ENCODE peak calls at places on chromosomes 16 and 17, in eight cellular contexts. One of them, this sample, is unnamed.

GRCh38 chr16:88529596-88529995 is 40.6 kb upstream of the ZC3H18 start:
- DNase-seq in sigmoid colon: no peak
- DNase-seq in Panc1: no peak
- DNase-seq in HL-60: no peak
- DNase-seq in endothelial cell of umbilical vein: no peak
- DNase-seq in suprapubic skin: no peak
- DNase-seq in stomach: no peak
- DNase-seq in H1: no peak
- DNase-seq in this sample: no peak

GRCh38 chr17:55852734-55853133 is 101.9 kb downstream of the PCTP start:
- DNase-seq in sigmoid colon: no peak
- DNase-seq in Panc1: no peak
- DNase-seq in HL-60: no peak
- DNase-seq in endothelial cell of umbilical vein: no peak
- DNase-seq in suprapubic skin: no peak
- DNase-seq in stomach: no peak
- DNase-seq in H1: no peak
- DNase-seq in this sample: no peak

GRCh38 chr16:49523435-49524159 is 150.0 kb downstream of the C16orf78 start:
- DNase-seq in sigmoid colon: no peak
- DNase-seq in Panc1: no peak
- DNase-seq in HL-60: no peak
- DNase-seq in endothelial cell of umbilical vein: no peak
- DNase-seq in suprapubic skin: no peak
- DNase-seq in stomach: no peak
- DNase-seq in H1: no peak
- DNase-seq in this sample: no peak

GRCh38 chr16:69393898-69394849 is 8.4 kb upstream of the TERF2 start:
- DNase-seq in sigmoid colon: no peak
- DNase-seq in Panc1: no peak
- DNase-seq in HL-60: no peak
- DNase-seq in endothelial cell of umbilical vein: no peak
- DNase-seq in suprapubic skin: no peak
- DNase-seq in stomach: no peak
- DNase-seq in H1: no peak
- DNase-seq in this sample: no peak

GRCh38 chr17:57530026-57530425 is 215.1 kb downstream of the CCDC182 start:
- DNase-seq in sigmoid colon: no peak
- DNase-seq in Panc1: no peak
- DNase-seq in HL-60: no peak
- DNase-seq in endothelial cell of umbilical vein: no peak
- DNase-seq in suprapubic skin: no peak
- DNase-seq in stomach: no peak
- DNase-seq in H1: no peak
- DNase-seq in this sample: no peak

GRCh38 chr16:16092925-16093624 is 130.2 kb downstream of the ABCC6 start:
- DNase-seq in sigmoid colon: no peak
- DNase-seq in Panc1: no peak
- DNase-seq in HL-60: no peak
- DNase-seq in endothelial cell of umbilical vein: no peak
- DNase-seq in suprapubic skin: no peak
- DNase-seq in stomach: peak; percentile 35
- DNase-seq in H1: no peak
- DNase-seq in this sample: no peak

GRCh38 chr17:50835563-50836231 is at the start of gene WFIKKN2:
- DNase-seq in sigmoid colon: peak; percentile 62
- DNase-seq in Panc1: no peak
- DNase-seq in HL-60: no peak
- DNase-seq in endothelial cell of umbilical vein: no peak
- DNase-seq in suprapubic skin: peak; percentile 69
- DNase-seq in stomach: no peak
- DNase-seq in H1: no peak
- DNase-seq in this sample: no peak

GRCh38 chr16:53576904-53577303 is 73.9 kb upstream of the AKTIP start:
- DNase-seq in sigmoid colon: no peak
- DNase-seq in Panc1: no peak
- DNase-seq in HL-60: no peak
- DNase-seq in endothelial cell of umbilical vein: no peak
- DNase-seq in suprapubic skin: no peak
- DNase-seq in stomach: no peak
- DNase-seq in H1: no peak
- DNase-seq in this sample: no peak

GRCh38 chr16:57825298-57826039 is 23.2 kb upstream of the KIFC3 start:
- DNase-seq in sigmoid colon: no peak
- DNase-seq in Panc1: no peak
- DNase-seq in HL-60: no peak
- DNase-seq in endothelial cell of umbilical vein: no peak
- DNase-seq in suprapubic skin: no peak
- DNase-seq in stomach: no peak
- DNase-seq in H1: no peak
- DNase-seq in this sample: no peak

GRCh38 chr16:57824880-57825279 is 22.6 kb upstream of the KIFC3 start:
- DNase-seq in sigmoid colon: no peak
- DNase-seq in Panc1: no peak
- DNase-seq in HL-60: no peak
- DNase-seq in endothelial cell of umbilical vein: no peak
- DNase-seq in suprapubic skin: no peak
- DNase-seq in stomach: no peak
- DNase-seq in H1: no peak
- DNase-seq in this sample: no peak

GRCh38 chr16:57828272-57829161 is 26.2 kb upstream of the KIFC3 start:
- DNase-seq in sigmoid colon: no peak
- DNase-seq in Panc1: no peak
- DNase-seq in HL-60: no peak
- DNase-seq in endothelial cell of umbilical vein: no peak
- DNase-seq in suprapubic skin: no peak
- DNase-seq in stomach: no peak
- DNase-seq in H1: no peak
- DNase-seq in this sample: no peak

GRCh38 chr16:57826040-57826434 is 23.7 kb upstream of the KIFC3 start:
- DNase-seq in sigmoid colon: no peak
- DNase-seq in Panc1: no peak
- DNase-seq in HL-60: no peak
- DNase-seq in endothelial cell of umbilical vein: no peak
- DNase-seq in suprapubic skin: no peak
- DNase-seq in stomach: no peak
- DNase-seq in H1: no peak
- DNase-seq in this sample: no peak

DNA sequence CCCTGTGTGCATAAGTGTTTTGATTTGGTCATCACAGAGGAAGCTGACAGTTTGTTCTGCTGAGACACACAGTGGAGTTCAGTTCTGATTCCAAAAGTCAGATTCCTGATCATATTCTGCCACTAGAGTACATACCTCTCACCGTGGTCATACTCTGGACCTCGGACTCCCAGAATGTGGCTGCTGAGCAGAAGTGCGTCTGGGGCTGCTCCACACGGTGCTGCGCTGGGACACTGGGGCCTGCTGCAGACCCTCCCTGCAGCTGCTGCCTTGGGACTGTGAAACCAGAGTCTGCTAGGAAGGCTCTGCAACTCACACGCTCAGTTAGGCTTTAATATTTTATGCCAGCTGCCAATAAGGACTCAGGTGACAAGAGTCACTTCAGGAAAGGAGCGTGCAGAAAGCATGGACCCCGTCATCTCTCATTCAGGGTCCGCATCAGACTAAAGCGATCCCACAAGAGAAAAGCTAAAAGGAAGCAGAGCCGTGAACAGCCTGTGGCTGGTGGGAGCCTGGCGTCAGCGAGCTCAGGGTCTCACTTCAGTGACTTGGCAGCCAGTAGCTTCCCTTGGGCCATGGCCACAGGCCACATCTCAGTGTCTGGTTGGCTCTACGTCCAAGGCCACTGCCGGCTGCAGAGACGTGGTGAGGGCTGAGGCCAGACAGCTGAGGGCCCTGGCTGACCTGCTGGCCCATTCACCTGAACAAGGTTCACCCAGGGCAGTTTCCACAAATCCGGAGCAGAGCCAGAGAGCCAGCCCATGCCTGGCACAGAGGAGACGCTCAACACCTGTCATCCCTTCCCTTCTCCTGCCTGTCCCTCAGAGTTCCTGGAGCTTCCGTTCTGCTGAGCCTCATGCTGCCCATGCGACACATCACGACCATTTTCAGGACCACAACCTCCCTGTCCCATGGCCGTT is 24.7 kb upstream of the KIFC3 start:
- DNase-seq in sigmoid colon: no peak
- DNase-seq in Panc1: no peak
- DNase-seq in HL-60: no peak
- DNase-seq in endothelial cell of umbilical vein: no peak
- DNase-seq in suprapubic skin: no peak
- DNase-seq in stomach: no peak
- DNase-seq in H1: no peak
- DNase-seq in this sample: no peak
- TF ChIP-seq POLR2AphosphoS5 in sigmoid colon: no peak
- TF ChIP-seq POLR2AphosphoS5 in Panc1: no peak
- TF ChIP-seq POLR2AphosphoS5 in HL-60: no peak
- TF ChIP-seq POLR2AphosphoS5 in endothelial cell of umbilical vein: no peak
- TF ChIP-seq POLR2AphosphoS5 in suprapubic skin: no peak
- TF ChIP-seq POLR2AphosphoS5 in stomach: no peak
- TF ChIP-seq POLR2AphosphoS5 in H1: no peak
- TF ChIP-seq POLR2AphosphoS5 in this sample: no peak

DNA sequence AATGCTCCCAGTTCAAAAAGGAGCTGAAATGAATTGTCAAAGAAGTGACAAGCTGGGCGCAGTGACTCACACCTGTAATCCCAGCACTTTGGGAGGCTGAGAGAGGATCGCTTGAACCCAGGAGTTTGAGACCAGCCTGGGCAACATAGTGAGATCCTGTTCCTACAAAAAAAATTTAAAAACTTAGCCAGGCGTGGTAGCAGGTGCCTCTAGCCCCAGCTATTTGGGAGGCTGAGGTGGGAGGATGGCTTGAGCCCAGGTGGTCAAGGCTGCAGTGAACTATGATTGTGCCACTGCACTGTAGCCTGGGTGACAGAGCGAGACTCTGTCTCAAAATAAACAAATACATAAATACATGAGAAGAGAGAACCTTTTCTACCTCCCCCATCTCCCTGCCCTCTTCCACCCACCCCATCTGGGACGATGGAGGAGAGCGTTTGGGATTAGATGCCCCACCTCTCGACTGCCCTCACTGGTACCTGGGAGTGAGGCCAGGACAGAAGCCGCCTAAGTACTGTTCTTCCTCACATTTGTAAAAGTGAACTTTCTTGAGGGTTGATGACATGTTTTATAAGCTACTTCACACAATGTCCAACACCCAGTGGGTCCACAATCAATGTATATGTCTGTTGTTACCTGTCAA is 2.4 kb downstream of the IL4R start:
- DNase-seq in sigmoid colon: peak; percentile 67
- DNase-seq in Panc1: no peak
- DNase-seq in HL-60: no peak
- DNase-seq in endothelial cell of umbilical vein: no peak
- DNase-seq in suprapubic skin: peak; percentile 47
- DNase-seq in stomach: no peak
- DNase-seq in H1: no peak
- DNase-seq in this sample: no peak
- H3K4me3 ChIP-seq in sigmoid colon: peak overlapping the region; percentile 74
- H3K4me3 ChIP-seq in Panc1: no peak overlapping the region
- H3K4me3 ChIP-seq in HL-60: no peak overlapping the region
- H3K4me3 ChIP-seq in endothelial cell of umbilical vein: peak overlapping the region; percentile 8
- H3K4me3 ChIP-seq in suprapubic skin: no peak overlapping the region
- H3K4me3 ChIP-seq in stomach: peak overlapping the region; percentile 98
- H3K4me3 ChIP-seq in H1: no peak overlapping the region
- H3K4me3 ChIP-seq in this sample: no peak overlapping the region

DNA sequence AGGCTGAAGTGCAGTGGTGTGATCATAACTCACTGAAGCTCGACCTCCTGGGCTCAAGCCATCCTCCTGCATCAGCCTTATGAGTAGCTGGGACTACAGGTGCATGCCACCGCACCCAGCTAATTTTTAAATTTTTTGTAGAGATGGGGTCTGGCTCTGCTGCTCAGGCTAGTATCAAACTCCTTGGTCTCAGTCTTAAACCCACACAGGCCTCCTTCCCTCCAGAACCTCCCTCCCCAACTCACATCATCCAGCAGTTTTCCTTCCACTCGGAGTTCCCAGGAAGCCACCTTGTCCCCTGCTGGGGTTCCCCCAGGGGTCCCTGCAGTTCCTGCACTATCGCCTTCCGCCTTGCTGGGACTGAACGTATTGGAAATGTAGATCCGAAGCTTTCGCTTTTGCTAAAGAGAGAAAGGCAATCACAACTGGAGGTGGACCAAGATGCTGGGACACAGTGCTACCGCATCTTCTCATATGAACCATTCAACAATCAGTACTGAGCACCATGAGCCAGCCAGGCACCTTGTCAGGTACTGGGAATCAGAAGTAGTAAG is 7.2 kb downstream of the SMARCD2 start:
- DNase-seq in sigmoid colon: peak; percentile 58
- DNase-seq in Panc1: no peak
- DNase-seq in HL-60: no peak
- DNase-seq in endothelial cell of umbilical vein: no peak
- DNase-seq in suprapubic skin: no peak
- DNase-seq in stomach: no peak
- DNase-seq in H1: no peak
- DNase-seq in this sample: no peak
- TF ChIP-seq CTCF in sigmoid colon: no peak
- TF ChIP-seq CTCF in Panc1: no peak
- TF ChIP-seq CTCF in HL-60: no peak
- TF ChIP-seq CTCF in endothelial cell of umbilical vein: no peak
- TF ChIP-seq CTCF in suprapubic skin: no peak
- TF ChIP-seq CTCF in stomach: no peak
- TF ChIP-seq CTCF in H1: no peak
- TF ChIP-seq CTCF in this sample: no peak

GRCh38 chr17:9269350-9270035 is 248.2 kb downstream of the NTN1 start:
- DNase-seq in sigmoid colon: no peak
- DNase-seq in Panc1: no peak
- DNase-seq in HL-60: no peak
- DNase-seq in endothelial cell of umbilical vein: no peak
- DNase-seq in suprapubic skin: no peak
- DNase-seq in stomach: no peak
- DNase-seq in H1: no peak
- DNase-seq in this sample: no peak

GRCh38 chr17:9266031-9266680 is 244.8 kb downstream of the NTN1 start:
- DNase-seq in sigmoid colon: no peak
- DNase-seq in Panc1: no peak
- DNase-seq in HL-60: no peak
- DNase-seq in endothelial cell of umbilical vein: no peak
- DNase-seq in suprapubic skin: no peak
- DNase-seq in stomach: no peak
- DNase-seq in H1: no peak
- DNase-seq in this sample: no peak

GRCh38 chr17:9270921-9271320 is 249.6 kb downstream of the NTN1 start:
- DNase-seq in sigmoid colon: no peak
- DNase-seq in Panc1: no peak
- DNase-seq in HL-60: no peak
- DNase-seq in endothelial cell of umbilical vein: no peak
- DNase-seq in suprapubic skin: no peak
- DNase-seq in stomach: no peak
- DNase-seq in H1: no peak
- DNase-seq in this sample: no peak

GRCh38 chr17:9266769-9267168 is 245.5 kb downstream of the NTN1 start:
- DNase-seq in sigmoid colon: no peak
- DNase-seq in Panc1: no peak
- DNase-seq in HL-60: no peak
- DNase-seq in endothelial cell of umbilical vein: no peak
- DNase-seq in suprapubic skin: no peak
- DNase-seq in stomach: no peak
- DNase-seq in H1: no peak
- DNase-seq in this sample: no peak

DNA sequence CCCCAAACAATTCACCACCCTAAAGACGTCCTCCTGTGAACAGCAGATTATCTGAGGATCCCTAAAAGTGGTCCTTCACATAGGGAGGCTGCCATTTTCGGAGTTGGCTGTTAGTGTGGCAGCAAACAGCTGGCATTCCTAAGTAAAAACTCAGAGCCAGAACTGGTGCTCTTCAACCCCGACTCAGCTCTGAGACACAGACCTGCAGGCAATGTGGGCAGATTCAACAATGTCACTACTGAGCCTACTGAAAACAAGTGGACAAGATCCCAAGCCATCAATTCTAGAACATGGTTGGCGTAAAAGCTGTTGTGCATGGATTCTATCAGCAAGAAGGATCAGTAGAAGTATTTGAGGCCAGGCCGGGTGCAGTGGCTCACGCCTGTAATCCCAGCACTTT is 247.2 kb downstream of the NTN1 start:
- DNase-seq in sigmoid colon: no peak
- DNase-seq in Panc1: no peak
- DNase-seq in HL-60: no peak
- DNase-seq in endothelial cell of umbilical vein: no peak
- DNase-seq in suprapubic skin: no peak
- DNase-seq in stomach: no peak
- DNase-seq in H1: no peak
- DNase-seq in this sample: no peak
- TF ChIP-seq POLR2AphosphoS5 in sigmoid colon: no peak
- TF ChIP-seq POLR2AphosphoS5 in Panc1: no peak
- TF ChIP-seq POLR2AphosphoS5 in HL-60: no peak
- TF ChIP-seq POLR2AphosphoS5 in endothelial cell of umbilical vein: no peak
- TF ChIP-seq POLR2AphosphoS5 in suprapubic skin: no peak
- TF ChIP-seq POLR2AphosphoS5 in stomach: no peak
- TF ChIP-seq POLR2AphosphoS5 in H1: no peak
- TF ChIP-seq POLR2AphosphoS5 in this sample: no peak